ENCODE peak calls at places on chromosomes 12 and 14, in five cellular contexts. J is MG63; Z is foreskin melanocyte; M is head of caudate nucleus; R is CD8-positive, alpha-beta memory T cell. F is an unnamed sample.

GRCh38 chr12:95286713-95287112 is 69.1 kb downstream of the VEZT start:
- DNase-seq in J (no peak), Z (no peak), M (no peak), R (no peak), F (no peak)

GRCh38 chr12:111170559-111170958 is 198.3 kb downstream of the PHETA1 start:
- DNase-seq in J (no peak), Z (no peak), M (no peak), R (no peak), F (no peak)

GRCh38 chr14:24630872-24631477 is 3.0 kb downstream of the GZMB start:
- DNase-seq in J (peak; percentile 63), Z (no peak), M (no peak), R (no peak), F (no peak)

GRCh38 chr12:132146772-132147422 is 2.6 kb downstream of the NOC4L start:
- DNase-seq in J (no peak), Z (no peak), M (no peak), R (no peak), F (no peak)

GRCh38 chr12:66965613-66966012 is 286.7 kb upstream of the GRIP1 start:
- DNase-seq in J (no peak), Z (no peak), M (no peak), R (no peak), F (no peak)

GRCh38 chr12:80058586-80058985 is 40.8 kb upstream of the OTOGL start:
- DNase-seq in J (no peak), Z (no peak), M (no peak), R (no peak), F (no peak)

GRCh38 chr12:130436741-130437501 is 99.2 kb downstream of the PIWIL1 start:
- DNase-seq in J (no peak), Z (no peak), M (no peak), R (no peak), F (no peak)

GRCh38 chr14:60101801-60102200 is 10.1 kb downstream of the PCNX4 start:
- DNase-seq in J (no peak), Z (peak; percentile 35), M (no peak), R (no peak), F (no peak)

GRCh38 chr12:131832393-131833231 is 4.4 kb downstream of the MMP17 start:
- DNase-seq in J (peak; percentile 75), Z (no peak), M (peak; percentile 84), R (no peak), F (no peak)

GRCh38 chr12:47991592-47991991 is 12.7 kb downstream of the COL2A1 start:
- DNase-seq in J (no peak), Z (no peak), M (no peak), R (no peak), F (no peak)

GRCh38 chr12:77072833-77073495 is 7.6 kb upstream of the E2F7 start:
- DNase-seq in J (no peak), Z (no peak), M (no peak), R (no peak), F (no peak)

GRCh38 chr14:102848830-102849521 is 71.7 kb downstream of the TRAF3 start:
- DNase-seq in J (no peak), Z (no peak), M (peak; percentile 18), R (no peak), F (no peak)

GRCh38 chr12:57093412-57094193 is 4.7 kb downstream of the NAB2 start:
- DNase-seq in J (peak; percentile 35), Z (peak; percentile 68), M (peak; percentile 65), R (peak; percentile 54), F (peak; percentile 51)

GRCh38 chr14:86404425-86404824 is 874.5 kb downstream of the FLRT2 start:
- DNase-seq in J (no peak), Z (no peak), M (no peak), R (no peak), F (no peak)

GRCh38 chr12:52984136-52984535 is 22.1 kb upstream of the EIF4B start:
- DNase-seq in J (peak; percentile 26), Z (no peak), M (no peak), R (no peak), F (no peak)

GRCh38 chr12:46148706-46149463 is 120.0 kb downstream of the SLC38A1 start:
- DNase-seq in J (no peak), Z (no peak), M (no peak), R (no peak), F (no peak)

GRCh38 chr12:53868516-53868986 is 70.1 kb upstream of the HOXC13 start:
- DNase-seq in J (no peak), Z (no peak), M (no peak), R (no peak), F (no peak)

GRCh38 chr12:32033411-32033810 is 73.2 kb upstream of the BICD1 start:
- DNase-seq in J (no peak), Z (no peak), M (no peak), R (no peak), F (no peak)

GRCh38 chr14:77228056-77228455 is 43.0 kb downstream of the NGB start:
- DNase-seq in J (no peak), Z (no peak), M (no peak), R (no peak), F (no peak)

GRCh38 chr12:88472248-88472647 is 108.0 kb downstream of the KITLG start:
- DNase-seq in J (peak; percentile 9), Z (no peak), M (no peak), R (no peak), F (no peak)

GRCh38 chr12:124211753-124212152 is 83.1 kb upstream of the RFLNA start:
- DNase-seq in J (no peak), Z (no peak), M (no peak), R (no peak), F (no peak)

F was measured in immature natural killer cell.